ENCODE peak calls at places on chromosomes 1 and 21, in five cellular contexts. V, B, F, X and Z are unnamed samples. For H3K27me3, the result is how much of the 10 kb centered on the place peaks cover.

GRCh38 chr1:103190746-103191145 is 82.4 kb upstream of the COL11A1 start:
- DNase-seq in V (no peak), B (no peak), F (no peak), X (no peak), Z (no peak)

GRCh38 chr1:117565745-117566455 is 39.9 kb upstream of the TENT5C start:
- DNase-seq in V (no peak), B (peak), F (no peak), X (no peak), Z (no peak)

GRCh38 chr1:229068266-229069043 is 202.5 kb upstream of the RAB4A start:
- DNase-seq in V (no peak), B (peak), F (no peak), X (peak), Z (no peak)

GRCh38 chr21:38831526-38832467 is 26.1 kb downstream of the ETS2 start:
- DNase-seq in V (peak), B (peak), F (peak), X (peak), Z (peak)

GRCh38 chr1:202586018-202586821 is 124.0 kb downstream of the SYT2 start:
- DNase-seq in V (no peak), B (no peak), F (peak), X (peak), Z (no peak)

GRCh38 chr1:23370270-23370743 is 671 bp upstream of the ZNF436 start:
- DNase-seq in V (no peak), B (no peak), F (no peak), X (no peak), Z (no peak)

GRCh38 chr21:42845296-42845965 is 33.9 kb downstream of the WDR4 start:
- DNase-seq in V (peak), B (peak), F (no peak), X (peak), Z (no peak)

GRCh38 chr1:36400825-36401601 is 3.3 kb upstream of the LSM10 start:
- DNase-seq in V (peak), B (peak), F (peak), X (peak), Z (no peak)

GRCh38 chr1:91732291-91732953 is 153.5 kb downstream of the TGFBR3 start:
- DNase-seq in V (no peak), B (no peak), F (no peak), X (peak), Z (no peak)

GRCh38 chr1:197638316-197638715 is 137.0 kb downstream of the DENND1B start:
- DNase-seq in V (no peak), B (no peak), F (no peak), X (no peak), Z (no peak)

GRCh38 chr1:7430646-7431045 is 340.4 kb upstream of the VAMP3 start:
- DNase-seq in V (no peak), B (no peak), F (no peak), X (no peak), Z (no peak)

GRCh38 chr1:10495942-10496341 is 21.2 kb downstream of the PEX14 start:
- DNase-seq in V (peak), B (no peak), F (no peak), X (no peak), Z (no peak)

GRCh38 chr1:67484492-67484891 is 54.3 kb upstream of the SERBP1 start:
- DNase-seq in V (no peak), B (no peak), F (no peak), X (peak), Z (no peak)

GRCh38 chr1:19010995-19011696 is 54.7 kb upstream of the IFFO2 start:
- DNase-seq in V (peak), B (peak), F (peak), X (peak), Z (peak)

GRCh38 chr1:156627313-156627880 is 8.2 kb downstream of the HAPLN2 start:
- DNase-seq in V (no peak), B (no peak), F (no peak), X (peak), Z (peak)

GRCh38 chr1:76262591-76262990 is 188.0 kb downstream of the ST6GALNAC3 start:
- DNase-seq in V (no peak), B (no peak), F (no peak), X (peak), Z (no peak)

GRCh38 chr1:218557731-218558130 is 212.6 kb downstream of the TGFB2 start:
- DNase-seq in V (no peak), B (peak), F (no peak), X (no peak), Z (no peak)

GRCh38 chr1:239976130-239976968 is 115.3 kb upstream of the FMN2 start:
- DNase-seq in V (no peak), B (peak), F (peak), X (peak), Z (peak)

GRCh38 chr1:180275726-180276125 is 45.7 kb downstream of the LHX4 start:
- DNase-seq in V (no peak), B (no peak), F (no peak), X (no peak), Z (no peak)

GRCh38 chr1:212012034-212012740 is 23.2 kb downstream of the INTS7 start:
- DNase-seq in V (peak), B (peak), F (peak), X (peak), Z (peak)

GRCh38 chr1:214331827-214332423 is 51.0 kb downstream of the SMYD2 start:
- DNase-seq in V (no peak), B (no peak), F (no peak), X (peak), Z (peak)

GRCh38 chr1:22789356-22789994 is 78.8 kb downstream of the EPHB2 start:
- DNase-seq in V (no peak), B (no peak), F (no peak), X (no peak), Z (no peak)

GRCh38 chr1:147273409-147274307 is 31.2 kb downstream of the CHD1L start:
- DNase-seq in V (no peak), B (peak), F (no peak), X (peak), Z (no peak)

GRCh38 chr1:163082971-163083370 is 13.8 kb downstream of the RGS4 start:
- DNase-seq in V (no peak), B (no peak), F (no peak), X (peak), Z (no peak)

GRCh38 chr1:110647254-110647891 is 27.4 kb downstream of the KCNA3 start:
- DNase-seq in V (no peak), B (no peak), F (no peak), X (peak), Z (no peak)

GRCh38 chr21:42777757-42778344 is 101.5 kb downstream of the WDR4 start:
- DNase-seq in V (no peak), B (no peak), F (no peak), X (no peak), Z (no peak)

GRCh38 chr1:230677200-230677599 is 34.9 kb downstream of the COG2 start:
- DNase-seq in V (no peak), B (no peak), F (no peak), X (no peak), Z (no peak)

GRCh38 chr1:113947388-113948107 is 18.4 kb downstream of the HIPK1 start:
- DNase-seq in V (no peak), B (no peak), F (no peak), X (peak), Z (no peak)

GRCh38 chr1:207869859-207870258 is 41.1 kb downstream of the CD34 start:
- DNase-seq in V (no peak), B (no peak), F (no peak), X (no peak), Z (no peak)

GRCh38 chr1:48693674-48694347 is 82.9 kb downstream of the BEND5 start:
- DNase-seq in V (no peak), B (no peak), F (no peak), X (no peak), Z (no peak)

GRCh38 chr1:41613646-41614592 is 129.4 kb upstream of the EDN2 start:
- DNase-seq in V (no peak), B (no peak), F (no peak), X (peak), Z (no peak)

GRCh38 chr1:213947200-213947775 is 40.5 kb upstream of the PROX1 start:
- DNase-seq in V (no peak), B (no peak), F (no peak), X (no peak), Z (no peak)

GRCh38 chr1:12572506-12572905 is 45.5 kb downstream of the DHRS3 start:
- DNase-seq in V (no peak), B (no peak), F (no peak), X (no peak), Z (no peak)

GRCh38 chr1:111847519-111847918 is 91.8 kb downstream of the DDX20 start:
- DNase-seq in V (no peak), B (no peak), F (no peak), X (no peak), Z (no peak)
- H3K27me3 ChIP-seq in V (under half), B (under half), F (under half), X (under half), Z (under half)

DNA sequence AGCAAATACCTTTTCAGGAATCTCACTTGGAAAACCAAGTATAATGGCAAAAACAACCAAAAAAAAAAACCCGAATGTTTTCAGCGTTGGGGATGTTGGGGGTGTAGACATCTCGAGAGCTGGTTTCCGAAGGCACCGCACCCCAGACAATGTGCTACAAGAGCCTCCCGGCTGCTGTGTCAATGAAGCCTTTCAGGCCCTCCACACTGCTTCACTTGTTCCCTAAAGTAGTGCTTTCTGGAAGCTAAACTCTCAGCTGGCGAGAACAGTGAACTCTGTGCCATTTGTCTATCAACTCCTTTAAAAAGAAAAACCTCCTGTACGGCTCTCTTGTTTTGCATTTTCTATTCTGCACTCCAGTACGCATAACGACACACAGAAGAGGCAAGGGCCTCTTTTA is 32.5 kb downstream of the PLEKHO1 start:
- DNase-seq in V (peak), B (no peak), F (no peak), X (no peak), Z (no peak)
- H3K27me3 ChIP-seq in V (under half), B (under half), F (under half), X (under half), Z (under half)

DNA sequence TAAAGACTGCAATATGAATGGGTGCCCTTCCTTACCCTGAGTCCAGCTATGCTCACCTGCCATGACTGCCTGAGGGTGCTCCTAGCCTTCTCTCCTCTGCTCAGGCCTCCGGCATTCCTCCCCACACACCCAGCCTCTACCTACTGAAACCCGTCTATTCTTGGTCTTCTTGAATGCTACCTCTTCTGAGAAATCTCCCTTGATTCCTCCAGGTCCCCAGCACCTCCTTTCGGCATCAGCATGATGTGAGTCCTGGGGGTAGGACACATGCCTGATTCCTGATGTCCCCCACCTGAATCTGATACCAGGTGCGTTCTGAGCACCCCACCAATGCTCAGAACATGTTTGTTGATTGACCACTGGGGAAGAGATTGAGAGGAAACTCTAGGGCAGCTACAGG is 8.6 kb downstream of the LDLRAD1 start:
- DNase-seq in V (no peak), B (no peak), F (no peak), X (no peak), Z (no peak)
- H3K27me3 ChIP-seq in V (under half), B (under half), F (under half), X (under half), Z (under half)

GRCh38 chr1:936865-937264 is 13.1 kb downstream of the SAMD11 start:
- DNase-seq in V (no peak), B (no peak), F (no peak), X (no peak), Z (no peak)
- H3K27me3 ChIP-seq in V (half or more), B (under half), F (under half), X (under half), Z (half or more)

GRCh38 chr1:11550664-11551283 is 71.8 kb downstream of the DISP3 start:
- DNase-seq in V (no peak), B (peak), F (no peak), X (peak), Z (no peak)
- H3K27me3 ChIP-seq in V (under half), B (under half), F (under half), X (under half), Z (under half)

GRCh38 chr1:221161571-221162041 is 282.4 kb downstream of the HLX start:
- DNase-seq in V (peak), B (no peak), F (no peak), X (peak), Z (no peak)
- H3K27me3 ChIP-seq in V (under half), B (under half), F (under half), X (under half), Z (under half)

DNA sequence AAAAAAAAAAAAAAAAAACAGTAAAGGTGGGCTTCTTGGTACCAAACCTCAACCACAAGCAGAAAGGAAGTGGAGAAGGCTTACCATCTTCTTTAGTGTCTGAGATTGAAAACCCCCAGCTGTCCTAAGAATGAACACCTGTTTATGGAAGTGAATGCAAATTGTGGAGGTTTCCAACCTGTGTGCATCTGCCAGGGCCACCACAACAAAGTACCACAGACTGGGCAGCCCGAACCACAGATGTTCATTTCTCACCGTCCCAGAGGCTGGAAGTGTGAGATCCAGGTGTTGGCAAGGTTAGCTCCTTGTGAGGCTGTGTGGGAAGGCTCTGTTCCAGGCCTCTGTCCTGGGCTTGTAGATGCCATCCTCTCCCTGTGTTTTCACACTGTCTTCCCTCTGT is 348.7 kb downstream of the SETD4 start:
- DNase-seq in V (no peak), B (no peak), F (no peak), X (no peak), Z (no peak)
- H3K27me3 ChIP-seq in V (under half), B (under half), F (under half), X (under half), Z (under half)

GRCh38 chr21:41659791-41660560 is 106.9 kb downstream of the RIPK4 start:
- DNase-seq in V (peak), B (no peak), F (peak), X (peak), Z (no peak)

GRCh38 chr21:41662761-41663160 is 104.1 kb downstream of the RIPK4 start:
- DNase-seq in V (peak), B (no peak), F (no peak), X (no peak), Z (no peak)

GRCh38 chr21:41660748-41661147 is 106.1 kb downstream of the RIPK4 start:
- DNase-seq in V (peak), B (no peak), F (no peak), X (no peak), Z (no peak)

GRCh38 chr21:41663805-41664788 is 102.8 kb downstream of the RIPK4 start:
- DNase-seq in V (peak), B (no peak), F (no peak), X (peak), Z (no peak)

GRCh38 chr21:41662161-41662560 is 104.7 kb downstream of the RIPK4 start:
- DNase-seq in V (peak), B (no peak), F (no peak), X (no peak), Z (no peak)
- H3K27me3 ChIP-seq in V (under half), B (under half), F (under half), X (under half), Z (under half)

GRCh38 chr1:1204425-1204920 is 1.9 kb downstream of the TNFRSF18 start:
- DNase-seq in V (no peak), B (no peak), F (no peak), X (no peak), Z (no peak)
- H3K27me3 ChIP-seq in V (under half), B (under half), F (under half), X (under half), Z (under half)

GRCh38 chr1:170664283-170664827 is 424 bp downstream of the PRRX1 start:
- DNase-seq in V (no peak), B (no peak), F (no peak), X (no peak), Z (no peak)

GRCh38 chr1:170663441-170664282 is at the start of gene PRRX1:
- DNase-seq in V (no peak), B (no peak), F (no peak), X (peak), Z (no peak)

GRCh38 chr1:170662561-170662971 is 1.4 kb upstream of the PRRX1 start:
- DNase-seq in V (no peak), B (no peak), F (no peak), X (no peak), Z (no peak)

GRCh38 chr1:170661646-170662411 is 2.1 kb upstream of the PRRX1 start:
- DNase-seq in V (peak), B (no peak), F (no peak), X (peak), Z (no peak)

DNA sequence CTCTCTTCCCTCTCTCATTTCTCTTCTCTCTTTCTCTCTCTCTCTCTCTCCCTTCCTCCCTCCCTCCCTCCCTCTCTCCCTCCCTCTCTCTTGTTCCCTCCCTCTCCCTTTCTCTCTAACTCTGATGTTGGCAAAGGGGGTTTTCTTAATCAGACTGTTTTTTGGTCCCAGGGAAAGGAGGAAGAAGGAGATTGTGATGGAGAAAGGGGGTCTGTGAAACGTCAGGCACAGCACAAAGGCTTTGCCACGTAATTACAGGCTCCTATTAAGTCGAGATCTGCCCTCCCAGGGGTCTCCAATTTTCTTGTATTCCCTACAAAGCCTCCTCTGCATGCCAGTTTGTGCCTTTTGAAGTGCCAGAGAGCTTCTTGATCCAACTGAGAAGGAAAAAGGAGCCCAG is 920 bp upstream of the PRRX1 start:
- DNase-seq in V (no peak), B (no peak), F (no peak), X (peak), Z (no peak)
- H3K27me3 ChIP-seq in V (half or more), B (under half), F (under half), X (under half), Z (half or more)